ENCODE peak calls at places on chromosomes 13 and 19, in ten cellular contexts. X is neural crest cell; A is cardiac fibroblast; N is cardiac muscle cell; V is CD8-positive, alpha-beta T cell; P is dorsolateral prefrontal cortex; H is GM23338; J is mesothelial cell of epicardium; G is adrenal gland; Q is Peyer's patch. L is an unnamed sample.

GRCh38 chr13:110431851-110432294 is 124.8 kb downstream of the COL4A2 start:
- DNase-seq in X (no peak), A (no peak), N (no peak), V (no peak), P (no peak), H (no peak), J (no peak), G (no peak), Q (no peak), L (no peak)

GRCh38 chr13:91776650-91777193 is 378.3 kb downstream of the GPC5 start:
- DNase-seq in X (no peak), A (no peak), N (no peak), V (no peak), P (no peak), H (no peak), J (no peak), G (no peak), Q (no peak), L (no peak)

GRCh38 chr19:55248166-55248675 is 10.6 kb downstream of the PPP6R1 start:
- DNase-seq in X (no peak), A (no peak), N (no peak), V (no peak), P (no peak), H (no peak), J (no peak), G (no peak), Q (no peak), L (no peak)

GRCh38 chr13:46812398-46812797 is 15.4 kb upstream of the ESD start:
- DNase-seq in X (no peak), A (peak; percentile 7), N (no peak), V (no peak), P (no peak), H (no peak), J (no peak), G (no peak), Q (no peak), L (no peak)

GRCh38 chr13:74325106-74325505 is 190.9 kb upstream of the KLF12 start:
- DNase-seq in X (no peak), A (peak; percentile 74), N (peak; percentile 88), V (no peak), P (no peak), H (no peak), J (no peak), G (peak; percentile 27), Q (no peak), L (no peak)

GRCh38 chr13:108176685-108177274 is 38.6 kb downstream of the LIG4 start:
- DNase-seq in X (peak; percentile 47), A (peak; percentile 40), N (peak; percentile 29), V (peak; percentile 64), P (peak; percentile 45), H (peak; percentile 77), J (no peak), G (peak; percentile 15), Q (peak; percentile 72), L (no peak)

GRCh38 chr13:21243045-21243842 is 66.8 kb downstream of the MRPL57 start:
- DNase-seq in X (no peak), A (no peak), N (no peak), V (no peak), P (no peak), H (no peak), J (no peak), G (no peak), Q (no peak), L (no peak)

GRCh38 chr19:46147791-46148288 is at the start of gene IGFL2:
- DNase-seq in X (no peak), A (peak; percentile 66), N (peak; percentile 14), V (no peak), P (no peak), H (no peak), J (no peak), G (no peak), Q (no peak), L (no peak)

GRCh38 chr13:33799950-33800592 is 17.9 kb upstream of the RFC3 start:
- DNase-seq in X (no peak), A (peak; percentile 64), N (peak; percentile 73), V (no peak), P (no peak), H (peak; percentile 37), J (no peak), G (no peak), Q (no peak), L (no peak)

GRCh38 chr19:12521996-12522395 is 29.3 kb downstream of the ZNF564 start:
- DNase-seq in X (no peak), A (no peak), N (no peak), V (no peak), P (no peak), H (peak; percentile 74), J (no peak), G (no peak), Q (no peak), L (no peak)
- TF ChIP-seq CTCF in X (peak; percentile 17), A (no peak), N (no peak), V (no peak), P (no peak), H (peak; percentile 75), J (no peak), G (no peak), Q (no peak), L (no peak)

GRCh38 chr19:15265214-15265613 is 33.0 kb upstream of the EPHX3 start:
- DNase-seq in X (no peak), A (no peak), N (no peak), V (no peak), P (no peak), H (no peak), J (no peak), G (no peak), Q (no peak), L (no peak)

GRCh38 chr19:15264933-15265206 is 32.6 kb upstream of the EPHX3 start:
- DNase-seq in X (no peak), A (no peak), N (no peak), V (no peak), P (no peak), H (no peak), J (no peak), G (no peak), Q (no peak), L (no peak)

GRCh38 chr19:15265849-15266248 is 33.6 kb upstream of the EPHX3 start:
- DNase-seq in X (no peak), A (peak; percentile 97), N (peak; percentile 99), V (no peak), P (peak; percentile 94), H (no peak), J (no peak), G (peak; percentile 94), Q (peak; percentile 68), L (no peak)

GRCh38 chr19:15263361-15263985 is 31.2 kb upstream of the EPHX3 start:
- DNase-seq in X (no peak), A (no peak), N (no peak), V (no peak), P (no peak), H (no peak), J (no peak), G (no peak), Q (no peak), L (no peak)

GRCh38 chr19:15264061-15264932 is 32.0 kb upstream of the EPHX3 start:
- DNase-seq in X (peak; percentile 82), A (peak; percentile 75), N (peak; percentile 78), V (peak; percentile 81), P (peak; percentile 81), H (peak; percentile 93), J (peak; percentile 55), G (peak; percentile 78), Q (peak; percentile 88), L (peak; percentile 66)
- TF ChIP-seq CTCF in X (peak; percentile 80), A (peak; percentile 76), N (peak; percentile 84), V (peak; percentile 70), P (peak; percentile 88), H (peak; percentile 81), J (peak; percentile 75), G (peak; percentile 74), Q (peak; percentile 71), L (peak; percentile 93)

DNA sequence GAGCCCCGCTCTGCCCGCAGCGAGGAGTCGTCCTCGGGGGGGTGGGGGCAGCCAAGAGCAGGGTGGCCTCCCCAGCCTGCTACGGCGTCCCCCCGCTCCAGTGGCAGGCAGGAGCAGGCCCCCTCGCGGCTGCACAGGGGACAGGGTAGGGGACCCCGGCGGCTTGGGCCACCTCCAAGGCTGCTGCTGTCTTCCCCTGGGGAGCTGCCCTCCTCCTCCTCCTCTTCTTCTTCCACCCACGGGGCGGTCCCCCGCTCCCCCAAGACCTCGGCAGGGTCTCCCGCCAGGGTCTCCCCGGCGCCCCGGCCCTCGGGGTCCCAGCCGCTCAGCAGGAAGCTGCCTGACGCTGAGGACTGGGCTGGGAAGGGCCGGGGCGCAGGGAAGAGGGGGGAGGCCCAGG is 12.7 kb downstream of the LMTK3 start:
- DNase-seq in X (no peak), A (no peak), N (no peak), V (no peak), P (no peak), H (no peak), J (no peak), G (no peak), Q (no peak), L (no peak)
- TF ChIP-seq CTCF in X (no peak), A (no peak), N (no peak), V (no peak), P (no peak), H (peak; percentile 7), J (no peak), G (no peak), Q (no peak), L (no peak)

GRCh38 chr19:33086955-33087354 is 6.0 kb downstream of the GPATCH1 start:
- DNase-seq in X (no peak), A (no peak), N (no peak), V (no peak), P (no peak), H (no peak), J (no peak), G (no peak), Q (no peak), L (no peak)

GRCh38 chr19:33085570-33086128 is 4.7 kb downstream of the GPATCH1 start:
- DNase-seq in X (no peak), A (no peak), N (no peak), V (no peak), P (no peak), H (no peak), J (no peak), G (no peak), Q (no peak), L (no peak)

GRCh38 chr19:33075519-33075918 is 5.5 kb upstream of the GPATCH1 start:
- DNase-seq in X (no peak), A (no peak), N (no peak), V (no peak), P (no peak), H (no peak), J (no peak), G (no peak), Q (no peak), L (no peak)

DNA sequence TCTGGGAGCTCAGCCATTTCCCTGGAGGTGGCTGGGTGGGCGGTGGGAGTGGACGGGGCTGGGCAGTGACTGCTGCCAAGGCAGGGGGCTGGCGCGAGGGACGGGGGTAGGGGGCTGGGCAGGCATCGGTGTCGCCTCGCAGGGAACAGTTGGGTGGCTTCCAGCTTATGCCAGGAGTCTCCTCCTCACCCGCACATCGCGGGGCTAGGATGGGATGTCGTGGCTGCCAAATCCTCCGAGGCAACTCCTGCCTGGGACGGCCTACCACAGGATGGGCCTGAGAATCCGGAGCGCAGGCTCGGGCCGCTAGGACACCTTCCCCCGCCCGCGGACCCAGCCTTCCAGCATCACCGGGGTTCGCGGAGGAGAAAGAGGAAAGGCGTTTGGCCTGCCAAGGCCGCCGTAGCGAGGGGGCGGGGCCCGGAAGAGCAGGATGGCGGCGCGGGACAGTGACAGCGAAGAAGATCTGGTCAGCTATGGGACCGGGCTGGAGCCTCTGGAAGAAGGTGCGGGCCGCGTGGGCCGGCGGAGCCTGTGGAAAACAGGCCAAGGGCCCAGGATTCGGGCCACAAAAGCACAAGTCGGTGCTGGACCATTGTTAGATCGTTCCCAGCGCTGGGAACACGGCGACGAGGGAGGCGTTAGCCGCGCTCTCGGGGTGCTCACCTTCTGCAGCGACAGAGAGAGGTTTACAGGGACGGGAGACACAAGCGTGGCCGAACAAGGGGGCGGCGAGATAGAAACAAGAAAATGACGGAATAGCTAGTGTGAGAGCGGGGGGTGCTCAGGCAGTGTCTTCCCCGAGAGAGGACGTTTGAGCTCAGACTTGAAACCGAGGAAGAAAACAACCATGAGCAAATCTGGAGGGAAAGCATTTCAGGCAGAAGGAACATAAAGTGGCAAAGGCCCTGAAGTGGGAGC is at the start of gene GPATCH1:
- DNase-seq in X (peak; percentile 93), A (peak; percentile 85), N (peak; percentile 90), V (peak; percentile 81), P (peak; percentile 91), H (peak; percentile 97), J (peak; percentile 86), G (peak; percentile 90), Q (peak; percentile 95), L (peak; percentile 80)
- TF ChIP-seq CTCF in X (no peak), A (no peak), N (no peak), V (no peak), P (peak; percentile 41), H (no peak), J (no peak), G (no peak), Q (no peak), L (no peak)